ENCODE peak calls at places on chromosomes 6 and 20, in six cellular contexts. T is uterus, B is tibial nerve, U is breast epithelium, Q is right lobe of liver, I is prostate gland. Y is an unnamed sample.

GRCh38 chr6:72824833-72825232 is 203.0 kb downstream of the KCNQ5 start:
- DNase-seq in U (no peak), Q (no peak), B (no peak), T (no peak), I (no peak), Y (no peak)

GRCh38 chr20:50815162-50815989 is 20.5 kb downstream of the BCAS4 start:
- DNase-seq in B (no peak), T (no peak), I (no peak), Q (no peak), U (no peak), Y (no peak)

GRCh38 chr6:45209762-45210161 is 118.4 kb upstream of the RUNX2 start:
- DNase-seq in I (no peak), Q (no peak), B (no peak), T (no peak), U (no peak), Y (no peak)

GRCh38 chr6:13586936-13587542 is 12.6 kb downstream of the SIRT5 start:
- DNase-seq in T (no peak), Q (no peak), B (no peak), I (no peak), U (no peak), Y (no peak)

GRCh38 chr6:145332001-145332400 is 403.3 kb downstream of the EPM2A start:
- DNase-seq in U (no peak), T (no peak), B (no peak), Q (no peak), I (no peak), Y (no peak)

GRCh38 chr6:139474145-139475108 is 100.0 kb upstream of the CITED2 start:
- DNase-seq in T (no peak), I (no peak), B (peak; percentile 16), Q (no peak), U (no peak), Y (no peak)

GRCh38 chr6:80605165-80605989 is 498.9 kb downstream of the BCKDHB start:
- DNase-seq in T (no peak), B (no peak), I (no peak), Q (no peak), U (no peak), Y (no peak)

GRCh38 chr20:34529742-34530141 is 13.5 kb downstream of the DYNLRB1 start:
- DNase-seq in B (no peak), Q (no peak), T (no peak), I (no peak), U (no peak), Y (no peak)

GRCh38 chr6:6699741-6700367 is 111.3 kb downstream of the LY86 start:
- DNase-seq in Q (no peak), T (peak; percentile 74), U (peak; percentile 62), B (peak; percentile 72), I (peak; percentile 75), Y (no peak)

GRCh38 chr6:150238294-150238693 is 95.5 kb downstream of the PPP1R14C start:
- DNase-seq in B (no peak), I (no peak), Q (peak; percentile 70), T (no peak), U (peak; percentile 35), Y (no peak)

GRCh38 chr6:56046576-56046975 is 171.2 kb upstream of the BMP5 start:
- DNase-seq in I (no peak), B (peak; percentile 31), T (no peak), Q (peak; percentile 51), U (peak; percentile 74), Y (no peak)

GRCh38 chr6:13262302-13263006 is 65.9 kb downstream of the TBC1D7 start:
- DNase-seq in T (no peak), Q (no peak), U (no peak), B (no peak), I (no peak), Y (no peak)

GRCh38 chr6:38056361-38056760 is 236.8 kb downstream of the ZFAND3 start:
- DNase-seq in U (no peak), T (no peak), B (no peak), I (no peak), Q (no peak), Y (no peak)

GRCh38 chr20:47809561-47809960 is 24.3 kb upstream of the SULF2 start:
- DNase-seq in I (no peak), T (peak; percentile 20), B (no peak), U (peak; percentile 59), Q (no peak), Y (no peak)

GRCh38 chr6:55902796-55903195 is 27.4 kb upstream of the BMP5 start:
- DNase-seq in I (no peak), Q (no peak), B (no peak), U (no peak), T (no peak), Y (no peak)

GRCh38 chr6:109091314-109092009 is 3.2 kb downstream of the SESN1 start:
- DNase-seq in B (no peak), T (no peak), Q (no peak), U (no peak), I (no peak), Y (no peak)

GRCh38 chr6:66735106-66735890 is 1028.3 kb upstream of the EYS start:
- DNase-seq in T (no peak), Q (no peak), B (no peak), I (no peak), U (no peak), Y (no peak)

GRCh38 chr20:12925214-12925755 is 83.5 kb upstream of the SPTLC3 start:
- DNase-seq in I (peak; percentile 53), U (no peak), T (peak; percentile 28), Q (no peak), B (no peak), Y (peak; percentile 23)

GRCh38 chr20:16476032-16476431 is 97.2 kb downstream of the KIF16B start:
- DNase-seq in I (peak; percentile 8), T (no peak), U (no peak), Q (no peak), B (no peak), Y (no peak)

GRCh38 chr6:142605922-142606321 is 304.1 kb downstream of the ADGRG6 start:
- DNase-seq in I (no peak), Q (no peak), U (no peak), B (no peak), T (no peak), Y (no peak)

GRCh38 chr6:51892339-51892738 is 195.1 kb downstream of the PKHD1 start:
- DNase-seq in U (no peak), Q (no peak), T (no peak), I (no peak), B (no peak), Y (no peak)

GRCh38 chr6:137291441-137291840 is 72.3 kb upstream of the IFNGR1 start:
- DNase-seq in T (no peak), Q (no peak), I (peak; percentile 13), B (no peak), U (peak; percentile 68), Y (no peak)

DNA sequence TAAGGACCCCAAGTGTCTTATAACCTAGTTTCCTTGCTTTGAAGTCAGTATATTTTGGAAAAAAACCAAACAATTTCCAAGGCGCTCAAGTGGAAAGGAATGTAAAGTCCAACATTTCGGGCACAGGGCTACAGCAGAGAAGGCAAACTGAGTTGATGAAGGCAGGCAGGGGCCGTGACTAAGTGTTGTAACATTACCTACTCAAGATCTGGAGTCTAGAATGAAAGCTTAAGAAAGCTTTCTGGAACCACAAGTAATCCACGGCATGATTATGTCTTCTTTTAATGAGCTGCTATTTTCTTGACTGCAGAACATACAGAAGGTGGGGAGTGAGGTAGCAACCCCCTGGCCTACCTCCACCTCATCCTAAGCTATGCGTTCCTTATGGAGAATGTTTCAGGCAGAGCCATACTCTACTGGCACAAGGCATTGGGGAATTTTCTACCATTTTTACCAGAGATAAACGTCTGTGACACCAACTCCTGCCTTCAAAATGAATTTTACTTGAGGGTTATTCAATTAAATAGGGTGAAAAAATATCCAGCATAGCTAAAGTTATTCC is 4.3 kb downstream of the PPP1R10 start:
- DNase-seq in U (no peak), Q (no peak), I (no peak), T (no peak), B (no peak), Y (no peak)
- TF ChIP-seq POLR2A in U (no peak), Q (no peak), I (no peak), T (no peak), B (no peak), Y (no peak)

GRCh38 chr6:29728173-29728879 is 5.1 kb downstream of the HLA-F start:
- DNase-seq in T (no peak), I (no peak), U (no peak), B (no peak), Q (no peak), Y (no peak)
- TF ChIP-seq POLR2A in T (no peak), I (no peak), U (no peak), B (no peak), Q (no peak), Y (peak; percentile 78)

DNA sequence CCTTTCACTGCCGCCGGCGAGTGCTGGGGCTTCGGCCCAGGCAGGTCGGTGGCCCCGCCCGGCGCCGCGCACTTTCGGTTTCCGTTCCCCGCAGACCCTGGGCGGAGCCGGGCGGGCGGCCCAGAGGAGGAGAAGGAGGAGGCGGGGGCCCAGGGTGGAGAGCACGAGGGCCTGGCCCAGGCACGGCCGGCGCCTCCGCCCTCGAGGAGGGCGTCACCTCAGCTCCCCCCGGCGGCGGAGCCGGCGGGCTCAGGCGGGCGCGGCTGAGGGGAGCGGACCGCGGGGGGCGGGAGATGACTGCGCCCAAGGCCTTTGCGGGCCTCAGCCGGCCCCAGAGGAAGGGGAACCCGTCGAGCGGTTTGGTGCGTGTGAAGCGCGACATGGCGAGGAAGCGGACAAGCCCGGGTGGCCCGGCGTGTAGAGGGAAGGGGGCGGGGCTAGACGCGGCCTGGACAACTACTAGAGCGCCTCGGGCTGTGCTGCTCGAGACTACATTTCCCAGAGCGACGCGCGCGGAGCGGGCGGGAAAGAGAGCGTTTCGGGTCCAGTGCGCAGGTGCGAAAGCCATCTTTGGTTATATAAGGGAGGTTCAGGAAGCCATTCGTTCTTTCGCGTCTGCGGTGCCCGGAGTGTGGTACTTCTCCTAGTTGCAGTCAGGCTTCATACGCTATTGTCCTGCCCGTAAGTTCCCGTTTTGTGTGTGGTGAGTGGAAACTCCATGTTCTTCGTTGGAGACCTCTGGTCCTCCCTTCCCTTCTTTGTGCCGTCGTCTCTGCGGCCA is at the start of gene ZNFX1:
- DNase-seq in B (peak; percentile 99), U (peak; percentile 99), I (peak; percentile 99), T (peak; percentile 99), Q (peak; percentile 100), Y (peak; percentile 92)
- TF ChIP-seq POLR2A in B (peak; percentile 97), U (peak; percentile 98), I (peak; percentile 94), T (peak; percentile 98), Q (peak; percentile 96), Y (peak; percentile 100)

GRCh38 chr6:41789390-41789724 is 1.9 kb downstream of the TOMM6 start:
- DNase-seq in U (no peak), T (no peak), B (no peak), I (no peak), Q (no peak), Y (no peak)

GRCh38 chr6:41791306-41791705 is 3.8 kb downstream of the TOMM6 start:
- DNase-seq in U (no peak), I (no peak), Q (no peak), T (no peak), B (no peak), Y (no peak)

GRCh38 chr6:41796474-41796873 is 9.0 kb downstream of the TOMM6 start:
- DNase-seq in B (no peak), I (no peak), T (no peak), U (no peak), Q (no peak), Y (no peak)

GRCh38 chr6:41789937-41790502 is 2.5 kb downstream of the TOMM6 start:
- DNase-seq in I (no peak), U (no peak), T (no peak), B (no peak), Q (no peak), Y (no peak)

DNA sequence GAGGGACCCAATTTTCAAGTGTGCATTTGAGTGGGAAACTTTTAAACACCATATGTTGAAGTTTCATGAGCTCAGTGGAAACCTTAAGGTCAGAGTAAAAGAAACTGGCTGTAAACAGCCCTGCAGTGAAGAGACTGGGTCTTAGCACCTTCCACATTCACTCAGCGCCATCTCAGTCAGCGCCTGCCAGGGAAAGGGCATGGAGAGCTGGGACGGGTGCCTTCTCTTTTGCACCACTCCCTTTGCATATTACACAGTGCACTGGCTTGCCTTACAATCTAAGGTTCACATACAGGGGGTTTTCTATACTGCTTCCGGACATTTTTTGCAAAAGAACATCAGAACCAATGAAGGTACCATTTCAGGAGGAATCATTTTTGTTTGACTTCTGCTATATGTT is 4.5 kb downstream of the TOMM6 start:
- DNase-seq in Q (no peak), B (no peak), I (no peak), U (no peak), T (no peak), Y (no peak)
- TF ChIP-seq POLR2A in Q (no peak), B (no peak), I (no peak), U (no peak), T (no peak), Y (no peak)